ENCODE peak calls at places on chromosomes 12 and 14, in four cellular contexts. C is mammary epithelial cell, T is DND-41, X is endodermal cell. M is an unnamed sample.
A peak's percentile ranks its signal among the peaks of the same experiment; 100 is the strongest.

GRCh38 chr14:23248601-23249000 is 10.9 kb downstream of the RNF212B start:
- DNase-seq in C (no peak), T (no peak), X (no peak), M (no peak)

GRCh38 chr12:31006416-31007152 is 67.1 kb upstream of the DDX11 start:
- DNase-seq in C (no peak), T (no peak), X (no peak), M (peak; percentile 49)

GRCh38 chr14:72948481-72949138 is 22.3 kb downstream of the DCAF4 start:
- DNase-seq in C (peak; percentile 41), T (peak; percentile 69), X (peak; percentile 89), M (peak; percentile 80)

GRCh38 chr14:77760381-77761204 is at the start of gene SNW1:
- DNase-seq in C (peak; percentile 87), T (peak; percentile 94), X (peak; percentile 96), M (peak; percentile 97)

GRCh38 chr14:25411933-25412757 is 362.2 kb upstream of the STXBP6 start:
- DNase-seq in C (no peak), T (no peak), X (peak; percentile 87), M (no peak)

GRCh38 chr12:119802472-119802871 is 74.6 kb downstream of the CIT start:
- DNase-seq in C (no peak), T (no peak), X (no peak), M (no peak)

GRCh38 chr14:63454863-63455622 is 88.1 kb downstream of the PPP2R5E start:
- DNase-seq in C (no peak), T (peak; percentile 20), X (no peak), M (no peak)

GRCh38 chr12:87995581-87996178 is 33.5 kb downstream of the C12orf50 start:
- DNase-seq in C (peak; percentile 53), T (peak; percentile 49), X (peak; percentile 89), M (no peak)

GRCh38 chr12:39401459-39401858 is 41.5 kb downstream of the KIF21A start:
- DNase-seq in C (no peak), T (no peak), X (no peak), M (no peak)

GRCh38 chr14:89025581-89026236 is 201.3 kb downstream of the TTC8 start:
- DNase-seq in C (no peak), T (no peak), X (no peak), M (no peak)

GRCh38 chr12:132174703-132175490 is 30.6 kb downstream of the NOC4L start:
- DNase-seq in C (no peak), T (no peak), X (no peak), M (peak; percentile 48)

GRCh38 chr12:91577586-91578539 is 395.2 kb upstream of the DCN start:
- DNase-seq in C (peak; percentile 37), T (no peak), X (no peak), M (no peak)
- H3K9ac ChIP-seq in C (peak overlapping the region; percentile 40), T (no peak overlapping the region), X (no peak overlapping the region), M (no peak overlapping the region)

DNA sequence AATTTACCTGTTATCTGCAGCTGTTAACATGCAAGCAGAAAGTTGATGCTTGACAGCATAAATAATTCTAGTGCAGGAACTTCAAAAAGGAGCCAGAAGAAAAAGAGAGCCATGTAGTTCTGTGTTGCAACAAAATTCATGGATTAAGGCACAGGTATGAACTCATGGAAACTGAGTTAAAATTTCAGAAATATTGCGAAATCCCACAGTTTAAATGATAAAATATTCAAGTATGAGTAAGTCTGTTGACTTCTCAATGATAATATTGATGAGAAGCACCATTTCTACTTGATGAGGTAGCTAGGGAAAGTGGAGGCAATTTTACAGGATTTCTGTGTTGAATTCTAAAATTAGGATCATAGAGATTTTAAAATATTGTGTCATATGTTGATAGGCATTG is 290.9 kb downstream of the TMEM117 start:
- DNase-seq in C (no peak), T (no peak), X (no peak), M (no peak)
- H3K4me3 ChIP-seq in C (no peak overlapping the region), T (no peak overlapping the region), X (no peak overlapping the region), M (no peak overlapping the region)

GRCh38 chr12:75960086-75960910 is 71.3 kb downstream of the PHLDA1 start:
- DNase-seq in C (no peak), T (peak; percentile 37), X (peak; percentile 97), M (no peak)
- H3K27ac ChIP-seq in C (no peak overlapping the region), T (no peak overlapping the region), X (no peak overlapping the region), M (no peak overlapping the region)

DNA sequence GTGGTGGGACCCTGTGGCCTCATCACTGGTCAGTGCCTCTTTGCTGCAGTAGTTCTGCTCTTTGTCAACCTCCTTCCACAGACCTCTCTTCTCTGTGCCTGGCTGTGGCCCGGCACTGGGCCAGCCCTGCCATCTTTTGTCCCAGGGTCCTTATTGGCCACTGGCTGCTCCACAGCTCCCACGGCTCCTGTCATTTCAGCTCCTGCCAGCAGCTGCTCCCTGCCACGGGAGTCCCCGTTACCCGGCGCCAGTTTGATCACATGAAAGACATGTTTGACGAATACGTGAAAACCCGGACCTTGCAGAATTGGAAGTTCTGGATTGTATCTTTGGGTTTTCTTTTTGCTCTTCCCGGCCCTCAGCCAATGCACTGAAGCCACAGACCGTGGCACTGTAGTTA is 35.4 kb downstream of the IL31 start:
- DNase-seq in C (no peak), T (no peak), X (no peak), M (no peak)
- H3K9ac ChIP-seq in C (no peak overlapping the region), T (no peak overlapping the region), X (no peak overlapping the region), M (no peak overlapping the region)

GRCh38 chr12:57735198-57735855 is 3.2 kb downstream of the AGAP2 start:
- DNase-seq in C (no peak), T (no peak), X (no peak), M (no peak)
- H3K4me3 ChIP-seq in C (no peak overlapping the region), T (no peak overlapping the region), X (no peak overlapping the region), M (no peak overlapping the region)

GRCh38 chr12:116141833-116142162 is 135.7 kb downstream of the MED13L start:
- DNase-seq in C (no peak), T (no peak), X (no peak), M (no peak)
- H3K27ac ChIP-seq in C (no peak overlapping the region), T (no peak overlapping the region), X (no peak overlapping the region), M (no peak overlapping the region)

GRCh38 chr12:130904064-130904463 is 32.2 kb downstream of the RAN start:
- DNase-seq in C (no peak), T (no peak), X (no peak), M (no peak)
- H3K9ac ChIP-seq in C (no peak overlapping the region), T (no peak overlapping the region), X (no peak overlapping the region), M (no peak overlapping the region)

M was measured in kidney.